ENCODE peak calls at places on chromosomes 5 and 9, in eight cellular contexts. F, L, P, I, B, H, O and M are unnamed samples.

GRCh38 chr9:109560470-109561132 is 62.5 kb upstream of the PTPN3 start:
- DNase-seq in F (no peak), L (no peak), P (no peak), I (no peak), B (no peak), H (no peak), O (no peak), M (no peak)

GRCh38 chr9:118529210-118529609 is 825.0 kb downstream of the TLR4 start:
- DNase-seq in F (no peak), L (peak; percentile 41), P (no peak), I (no peak), B (no peak), H (no peak), O (no peak), M (no peak)

GRCh38 chr5:10902145-10902544 is 141.1 kb upstream of the DAP start:
- DNase-seq in F (peak; percentile 87), L (peak; percentile 90), P (no peak), I (no peak), B (no peak), H (no peak), O (no peak), M (no peak)

GRCh38 chr9:110316255-110316921 is 21.3 kb downstream of the TXNDC8 start:
- DNase-seq in F (no peak), L (no peak), P (peak; percentile 20), I (no peak), B (no peak), H (peak; percentile 42), O (no peak), M (no peak)

GRCh38 chr9:36021968-36022367 is 14.7 kb upstream of the RECK start:
- DNase-seq in F (no peak), L (no peak), P (no peak), I (no peak), B (no peak), H (no peak), O (no peak), M (no peak)

GRCh38 chr9:82021198-82021597 is 32.6 kb downstream of the SPATA31D1 start:
- DNase-seq in F (peak; percentile 98), L (peak; percentile 33), P (no peak), I (no peak), B (peak; percentile 82), H (no peak), O (no peak), M (no peak)

GRCh38 chr9:96425500-96426169 is 7.5 kb upstream of the ZNF367 start:
- DNase-seq in F (no peak), L (no peak), P (no peak), I (no peak), B (no peak), H (no peak), O (no peak), M (no peak)

GRCh38 chr5:6675784-6676499 is 37.3 kb upstream of the TENT4A start:
- DNase-seq in F (no peak), L (peak; percentile 5), P (no peak), I (peak; percentile 8), B (no peak), H (no peak), O (no peak), M (no peak)

GRCh38 chr5:139814704-139815280 is 19.2 kb downstream of the PSD2 start:
- DNase-seq in F (no peak), L (no peak), P (no peak), I (no peak), B (no peak), H (no peak), O (no peak), M (no peak)

GRCh38 chr5:3251784-3252183 is 343.8 kb upstream of the IRX1 start:
- DNase-seq in F (no peak), L (no peak), P (no peak), I (no peak), B (no peak), H (no peak), O (no peak), M (no peak)

GRCh38 chr5:18305288-18305899 is 671.1 kb downstream of the TAF11L14 start:
- DNase-seq in F (peak; percentile 39), L (peak; percentile 53), P (no peak), I (no peak), B (peak; percentile 40), H (peak; percentile 10), O (no peak), M (no peak)

GRCh38 chr5:61084658-61085057 is 77.6 kb downstream of the SMIM15 start:
- DNase-seq in F (no peak), L (no peak), P (no peak), I (no peak), B (no peak), H (no peak), O (no peak), M (no peak)

GRCh38 chr5:107195996-107196395 is 474.7 kb downstream of the EFNA5 start:
- DNase-seq in F (no peak), L (no peak), P (no peak), I (no peak), B (no peak), H (no peak), O (no peak), M (no peak)

GRCh38 chr9:131951905-131952304 is 127.8 kb downstream of the MED27 start:
- DNase-seq in F (peak; percentile 35), L (no peak), P (no peak), I (no peak), B (no peak), H (no peak), O (no peak), M (no peak)

GRCh38 chr5:1140188-1140817 is 28.4 kb upstream of the SLC12A7 start:
- DNase-seq in F (peak; percentile 31), L (peak; percentile 16), P (peak; percentile 71), I (peak; percentile 69), B (peak; percentile 58), H (peak; percentile 75), O (peak; percentile 72), M (peak; percentile 89)

GRCh38 chr9:35791321-35791921 is at the start of gene NPR2:
- DNase-seq in F (peak; percentile 9), L (peak; percentile 61), P (no peak), I (no peak), B (no peak), H (no peak), O (no peak), M (no peak)

GRCh38 chr9:1929722-1930621 is 85.2 kb upstream of the SMARCA2 start:
- DNase-seq in F (no peak), L (no peak), P (peak; percentile 43), I (no peak), B (no peak), H (no peak), O (no peak), M (no peak)

GRCh38 chr9:102206432-102206831 is 468.0 kb upstream of the GRIN3A start:
- DNase-seq in F (no peak), L (no peak), P (no peak), I (no peak), B (no peak), H (no peak), O (no peak), M (no peak)

GRCh38 chr5:14410942-14411258 is 170.7 kb upstream of the OTULINL start:
- DNase-seq in F (no peak), L (no peak), P (no peak), I (no peak), B (no peak), H (no peak), O (no peak), M (no peak)

GRCh38 chr5:173624276-173624675 is 7.8 kb upstream of the BOD1 start:
- DNase-seq in F (peak; percentile 8), L (no peak), P (no peak), I (no peak), B (no peak), H (no peak), O (no peak), M (no peak)

GRCh38 chr9:35685506-35685905 is 4.2 kb downstream of the TPM2 start:
- DNase-seq in F (no peak), L (no peak), P (no peak), I (no peak), B (no peak), H (no peak), O (no peak), M (no peak)

GRCh38 chr5:5360878-5361520 is 61.5 kb upstream of the ICE1 start:
- DNase-seq in F (no peak), L (no peak), P (no peak), I (no peak), B (no peak), H (no peak), O (no peak), M (no peak)

GRCh38 chr9:37033753-37034319 is at the start of gene PAX5:
- DNase-seq in F (no peak), L (no peak), P (no peak), I (no peak), B (no peak), H (no peak), O (no peak), M (no peak)

GRCh38 chr5:171789353-171789752 is 3.7 kb downstream of the SMIM23 start:
- DNase-seq in F (no peak), L (no peak), P (no peak), I (no peak), B (no peak), H (no peak), O (no peak), M (no peak)

GRCh38 chr9:117643288-117643654 is 60.9 kb upstream of the TLR4 start:
- DNase-seq in F (no peak), L (no peak), P (no peak), I (no peak), B (no peak), H (no peak), O (no peak), M (no peak)

GRCh38 chr9:125747765-125748510 is 765 bp downstream of the PBX3 start:
- DNase-seq in F (no peak), L (peak; percentile 47), P (peak; percentile 61), I (peak; percentile 46), B (no peak), H (peak; percentile 26), O (peak; percentile 10), M (peak; percentile 42)

GRCh38 chr9:93940951-93941350 is 14.2 kb downstream of the BARX1 start:
- DNase-seq in F (no peak), L (no peak), P (no peak), I (no peak), B (no peak), H (no peak), O (no peak), M (no peak)

GRCh38 chr5:14745753-14746152 is 81.2 kb downstream of the OTULIN start:
- DNase-seq in F (no peak), L (no peak), P (no peak), I (no peak), B (no peak), H (no peak), O (no peak), M (no peak)

GRCh38 chr9:81724242-81724889 is 35.0 kb upstream of the TLE1 start:
- DNase-seq in F (peak; percentile 5), L (no peak), P (no peak), I (no peak), B (no peak), H (no peak), O (no peak), M (no peak)

GRCh38 chr5:123512631-123513461 is 869 bp downstream of the CSNK1G3 start:
- DNase-seq in F (peak; percentile 30), L (peak; percentile 50), P (peak; percentile 45), I (peak; percentile 62), B (peak; percentile 24), H (peak; percentile 15), O (peak; percentile 16), M (peak; percentile 43)

GRCh38 chr5:76874088-76874581 is 24.3 kb downstream of the S100Z start:
- DNase-seq in F (no peak), L (no peak), P (peak; percentile 39), I (no peak), B (no peak), H (no peak), O (no peak), M (no peak)

GRCh38 chr9:18985464-18985951 is 47.5 kb downstream of the SAXO1 start:
- DNase-seq in F (no peak), L (no peak), P (no peak), I (no peak), B (no peak), H (no peak), O (no peak), M (no peak)

GRCh38 chr9:136533775-136534157 is 12.1 kb downstream of the NOTCH1 start:
- DNase-seq in F (no peak), L (no peak), P (no peak), I (no peak), B (no peak), H (no peak), O (peak; percentile 66), M (peak; percentile 73)

GRCh38 chr9:7622481-7622880 is 177.1 kb downstream of the DMAC1 start:
- DNase-seq in F (no peak), L (no peak), P (no peak), I (no peak), B (no peak), H (no peak), O (no peak), M (no peak)